ENCODE peak calls at places on chromosomes 16 and 17, in five cellular contexts. M, C, L, F and O are unnamed samples.
A peak's percentile ranks its signal among the peaks of the same experiment; 100 is the strongest.

GRCh38 chr16:19138601-19139000 is 24.8 kb downstream of the ITPRIPL2 start:
- DNase-seq in L (peak; percentile 73), F (peak; percentile 96), M (peak; percentile 89), C (no peak), O (no peak)

GRCh38 chr17:64607862-64608565 is 54.1 kb downstream of the SMURF2 start:
- DNase-seq in L (no peak), M (no peak), C (no peak), F (no peak), O (no peak)

GRCh38 chr17:57739402-57740224 is 5.5 kb downstream of the CCDC182 start:
- DNase-seq in F (no peak), L (no peak), M (no peak), C (no peak), O (no peak)

GRCh38 chr17:77723071-77723908 is 235.2 kb upstream of the TNRC6C start:
- DNase-seq in L (no peak), M (no peak), C (no peak), F (no peak), O (no peak)

GRCh38 chr16:66091462-66091861 is 275.0 kb upstream of the CDH5 start:
- DNase-seq in M (peak; percentile 38), L (no peak), F (no peak), C (no peak), O (no peak)

GRCh38 chr16:9124908-9125584 is 33.6 kb downstream of the HAPSTR1 start:
- DNase-seq in M (no peak), F (no peak), C (no peak), L (no peak), O (no peak)

GRCh38 chr16:76535-77272 is 1.3 kb upstream of the MPG start:
- DNase-seq in F (no peak), M (peak; percentile 95), C (no peak), L (peak; percentile 92), O (no peak)

GRCh38 chr16:68599586-68599985 is 45.5 kb upstream of the CDH3 start:
- DNase-seq in C (no peak), M (no peak), L (no peak), F (no peak), O (no peak)

GRCh38 chr17:44119798-44120197 is 3.6 kb downstream of the HDAC5 start:
- DNase-seq in L (no peak), M (no peak), F (no peak), C (no peak), O (no peak)

GRCh38 chr16:799948-800833 is at the start of gene GNG13:
- DNase-seq in F (no peak), L (peak; percentile 54), M (no peak), C (no peak), O (no peak)

GRCh38 chr17:74089869-74090464 is 113.5 kb upstream of the RPL38 start:
- DNase-seq in L (no peak), F (peak; percentile 27), M (no peak), C (peak; percentile 14), O (no peak)

GRCh38 chr17:55601874-55602364 is 90.7 kb upstream of the SMIM36 start:
- DNase-seq in F (no peak), C (no peak), M (peak; percentile 61), L (no peak), O (no peak)

GRCh38 chr17:44438634-44439033 is 49.2 kb upstream of the ITGA2B start:
- DNase-seq in C (no peak), F (no peak), L (no peak), M (no peak), O (peak; percentile 16)

GRCh38 chr17:79670537-79671386 is 59.9 kb upstream of the RBFOX3 start:
- DNase-seq in C (no peak), F (no peak), M (no peak), L (no peak), O (no peak)
- H3K27ac ChIP-seq in C (no peak overlapping the region), F (no peak overlapping the region), M (no peak overlapping the region), L (no peak overlapping the region), O (no peak overlapping the region)

GRCh38 chr16:81371106-81371505 is 56.3 kb downstream of the GAN start:
- DNase-seq in M (no peak), C (no peak), L (no peak), F (no peak), O (no peak)
- H3K36me3 ChIP-seq in M (peaks cover 10% of the 10 kb centered on the region), C (no peaks in the 10 kb centered on the region), L (peaks cover 55% of the 10 kb centered on the region), F (no peaks in the 10 kb centered on the region), O (peaks cover 8% of the 10 kb centered on the region)

DNA sequence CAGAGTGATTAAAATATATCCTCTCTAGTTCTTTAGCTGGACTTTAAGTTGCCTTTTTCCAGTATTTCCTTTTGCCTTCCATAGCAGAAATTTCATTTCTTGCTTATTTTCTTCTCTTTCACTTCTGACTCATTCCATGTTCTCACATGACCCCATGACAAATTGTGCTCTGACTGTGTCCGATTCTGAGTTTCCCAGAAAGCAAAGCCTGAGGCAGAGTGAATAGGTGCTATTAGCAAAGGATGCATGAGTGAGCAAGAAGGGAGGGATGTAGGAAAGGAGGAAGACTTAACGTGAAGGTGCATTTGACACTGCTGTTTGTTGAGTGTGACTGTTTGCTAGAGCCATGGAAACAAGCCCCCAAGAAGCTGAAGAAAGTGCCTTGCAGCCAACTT is 82.6 kb upstream of the CNTNAP4 start:
- DNase-seq in F (no peak), C (no peak), L (no peak), M (no peak), O (no peak)
- H3K27ac ChIP-seq in F (no peak overlapping the region), C (no peak overlapping the region), L (no peak overlapping the region), M (no peak overlapping the region), O (no peak overlapping the region)

GRCh38 chr16:22326771-22327445 is 29.7 kb downstream of the POLR3E start:
- DNase-seq in F (no peak), M (no peak), L (no peak), C (no peak), O (no peak)
- H3K36me3 ChIP-seq in F (no peaks in the 10 kb centered on the region), M (peaks cover 60% of the 10 kb centered on the region), L (peaks cover 85% of the 10 kb centered on the region), C (peaks cover 25% of the 10 kb centered on the region), O (peaks cover 58% of the 10 kb centered on the region)

GRCh38 chr17:80455784-80456183 is 20.6 kb downstream of the NPTX1 start:
- DNase-seq in C (no peak), L (no peak), F (no peak), M (no peak), O (no peak)

GRCh38 chr17:80454557-80455327 is 21.7 kb downstream of the NPTX1 start:
- DNase-seq in F (peak; percentile 96), C (peak; percentile 96), M (peak; percentile 96), L (peak; percentile 99), O (peak; percentile 95)

GRCh38 chr17:80456465-80457235 is 19.8 kb downstream of the NPTX1 start:
- DNase-seq in M (no peak), C (no peak), F (no peak), L (no peak), O (no peak)

GRCh38 chr17:80453980-80454556 is 22.3 kb downstream of the NPTX1 start:
- DNase-seq in L (no peak), C (peak; percentile 26), M (no peak), F (no peak), O (no peak)

GRCh38 chr17:80455328-80455710 is 21.1 kb downstream of the NPTX1 start:
- DNase-seq in F (no peak), L (peak; percentile 77), C (no peak), M (peak; percentile 46), O (no peak)
- H3K27ac ChIP-seq in F (peak overlapping the region; percentile 96), L (peak overlapping the region; percentile 95), C (peak overlapping the region; percentile 90), M (peak overlapping the region; percentile 91), O (peak overlapping the region; percentile 91)

GRCh38 chr16:22425036-22425801 is 50.8 kb upstream of the CDR2 start:
- DNase-seq in M (no peak), F (no peak), L (peak; percentile 73), C (peak; percentile 20), O (no peak)
- H3K36me3 ChIP-seq in M (peaks cover 29% of the 10 kb centered on the region), F (peaks cover 4% of the 10 kb centered on the region), L (peaks cover 41% of the 10 kb centered on the region), C (peaks cover 7% of the 10 kb centered on the region), O (peaks cover 4% of the 10 kb centered on the region)